ENCODE peak calls at places on chromosomes 5 and 9, in nine cellular contexts. S, L, Y, H, F, I, U, J and V are unnamed samples.

GRCh38 chr5:16390825-16391224 is 74.8 kb downstream of the ZNF622 start:
- DNase-seq in F (no peak), H (no peak), L (no peak), I (no peak), Y (no peak), S (no peak), J (no peak), U (no peak), V (no peak)

GRCh38 chr5:78659714-78660113 is 11.1 kb upstream of the LHFPL2 start:
- DNase-seq in U (no peak), L (no peak), H (no peak), J (peak), Y (no peak), S (no peak), I (no peak), F (no peak), V (no peak)

GRCh38 chr5:4862500-4862899 is 277.6 kb upstream of the ADAMTS16 start:
- DNase-seq in H (no peak), J (peak), F (no peak), L (peak), U (no peak), Y (no peak), I (peak), S (peak), V (no peak)

GRCh38 chr5:141696431-141696830 is 14.4 kb upstream of the ARAP3 start:
- DNase-seq in H (no peak), U (no peak), J (no peak), Y (no peak), F (no peak), I (no peak), S (no peak), L (no peak), V (no peak)

GRCh38 chr9:123390337-123391135 is 34.5 kb downstream of the CRB2 start:
- DNase-seq in F (no peak), H (no peak), L (no peak), U (no peak), I (no peak), J (no peak), S (no peak), Y (no peak), V (no peak)

GRCh38 chr5:109877670-109878045 is 187.9 kb downstream of the MAN2A1 start:
- DNase-seq in S (peak), J (peak), L (no peak), I (no peak), H (no peak), F (no peak), U (no peak), Y (no peak), V (no peak)

GRCh38 chr5:58056546-58056945 is 403.3 kb downstream of the PLK2 start:
- DNase-seq in J (peak), U (no peak), F (no peak), L (no peak), H (no peak), S (peak), Y (no peak), I (no peak), V (no peak)

GRCh38 chr9:88979021-88979420 is 12.2 kb upstream of the S1PR3 start:
- DNase-seq in J (no peak), H (no peak), F (no peak), Y (no peak), U (no peak), S (no peak), I (no peak), L (no peak), V (no peak)

GRCh38 chr5:159854916-159855315 is 61.4 kb upstream of the ADRA1B start:
- DNase-seq in J (peak), I (no peak), L (no peak), Y (no peak), S (peak), F (no peak), U (no peak), H (no peak), V (no peak)

GRCh38 chr9:76296561-76297276 is 97.5 kb downstream of the RFK start:
- DNase-seq in U (no peak), H (no peak), Y (no peak), J (no peak), L (no peak), I (peak), F (no peak), S (no peak), V (no peak)

GRCh38 chr9:115396071-115396529 is 278.1 kb upstream of the TNC start:
- DNase-seq in I (no peak), H (no peak), U (no peak), Y (no peak), S (peak), F (no peak), J (no peak), L (peak), V (no peak)

GRCh38 chr9:75197521-75197920 is 109.2 kb downstream of the OSTF1 start:
- DNase-seq in F (no peak), I (peak), L (no peak), U (no peak), Y (no peak), S (peak), J (peak), H (no peak), V (no peak)

GRCh38 chr5:159582756-159583523 is 252.7 kb upstream of the IL12B start:
- DNase-seq in S (peak), U (no peak), Y (no peak), J (peak), L (no peak), F (no peak), I (no peak), H (no peak), V (no peak)

GRCh38 chr9:93577045-93577939 is 908 bp downstream of the PHF2 start:
- DNase-seq in I (no peak), S (peak), F (no peak), H (peak), Y (no peak), L (no peak), U (peak), J (no peak), V (peak)

GRCh38 chr5:153147891-153148623 is 342.4 kb upstream of the GRIA1 start:
- DNase-seq in S (peak), Y (no peak), F (no peak), L (peak), I (peak), U (no peak), J (peak), H (peak), V (peak)

GRCh38 chr5:61603211-61603908 is 271.3 kb downstream of the ZSWIM6 start:
- DNase-seq in S (peak), I (no peak), L (peak), Y (no peak), F (no peak), U (no peak), H (no peak), J (peak), V (peak)

GRCh38 chr5:149887622-149888183 is 56.9 kb downstream of the PDE6A start:
- DNase-seq in J (peak), U (no peak), I (peak), L (no peak), H (no peak), Y (no peak), F (no peak), S (peak), V (no peak)

GRCh38 chr5:179373101-179373934 is 28.1 kb upstream of the ADAMTS2 start:
- DNase-seq in L (peak), F (no peak), J (no peak), U (no peak), I (no peak), Y (no peak), S (no peak), H (no peak), V (no peak)

GRCh38 chr5:179221196-179221876 is 123.9 kb downstream of the ADAMTS2 start:
- DNase-seq in I (no peak), H (no peak), F (no peak), Y (no peak), U (no peak), S (no peak), J (no peak), L (no peak), V (no peak)

GRCh38 chr5:81717815-81718214 is 33.1 kb downstream of the SSBP2 start:
- DNase-seq in J (no peak), S (peak), F (no peak), L (no peak), Y (no peak), H (no peak), I (no peak), U (no peak), V (no peak)

GRCh38 chr9:125141751-125142150 is 1.6 kb downstream of the SCAI start:
- DNase-seq in L (no peak), H (no peak), I (no peak), Y (no peak), S (no peak), F (no peak), J (no peak), U (no peak), V (no peak)

GRCh38 chr9:20702565-20702964 is 18.5 kb downstream of the FOCAD start:
- DNase-seq in F (no peak), S (no peak), L (no peak), H (no peak), I (no peak), Y (no peak), J (no peak), U (no peak), V (no peak)

GRCh38 chr5:112978836-112979235 is 2.2 kb downstream of the DCP2 start:
- DNase-seq in Y (no peak), I (no peak), J (no peak), U (no peak), F (no peak), S (peak), H (no peak), L (no peak), V (no peak)

GRCh38 chr9:19496321-19496720 is 87.5 kb downstream of the ACER2 start:
- DNase-seq in J (no peak), F (no peak), H (no peak), S (no peak), U (no peak), I (no peak), Y (no peak), L (no peak), V (no peak)

GRCh38 chr5:61525573-61526142 is 193.6 kb downstream of the ZSWIM6 start:
- DNase-seq in S (no peak), I (no peak), L (no peak), Y (no peak), F (no peak), U (no peak), H (no peak), J (no peak), V (no peak)

GRCh38 chr9:22446950-22447606 is 454 bp downstream of the DMRTA1 start:
- DNase-seq in U (no peak), F (no peak), L (peak), H (peak), J (peak), Y (no peak), I (peak), S (peak), V (peak)

GRCh38 chr9:6598249-6598725 is 47.2 kb downstream of the GLDC start:
- DNase-seq in F (no peak), J (peak), S (no peak), H (no peak), Y (no peak), I (no peak), L (no peak), U (no peak), V (no peak)

GRCh38 chr5:136014049-136014516 is 14.7 kb upstream of the TGFBI start:
- DNase-seq in Y (no peak), H (no peak), I (no peak), S (peak), F (no peak), J (peak), U (no peak), L (no peak), V (no peak)

GRCh38 chr9:30688801-30689200 is 1695.6 kb upstream of the ACO1 start:
- DNase-seq in I (no peak), L (no peak), F (no peak), U (no peak), S (no peak), J (no peak), H (no peak), Y (no peak), V (peak)

GRCh38 chr9:89883401-89884341 is 278.9 kb downstream of the GADD45G start:
- DNase-seq in S (no peak), Y (no peak), I (no peak), L (no peak), F (no peak), H (no peak), U (no peak), J (no peak), V (no peak)